ENCODE peak calls at places on chromosomes 13 and 19, in six cellular contexts. L, M, Y, J, H and P are unnamed samples.

GRCh38 chr19:48968179-48968661 is 3.1 kb downstream of the FTL start:
- DNase-seq in H (no peak), L (no peak), J (no peak), Y (no peak), M (no peak), P (no peak)

GRCh38 chr13:36059366-36059765 is 71.8 kb downstream of the DCLK1 start:
- DNase-seq in H (no peak), Y (no peak), J (no peak), M (no peak), L (no peak), P (no peak)

GRCh38 chr13:33110713-33111413 is 94.6 kb downstream of the KL start:
- DNase-seq in J (no peak), H (no peak), L (no peak), Y (no peak), M (no peak), P (no peak)

GRCh38 chr19:34067861-34068271 is 104.4 kb upstream of the LSM14A start:
- DNase-seq in M (no peak), Y (no peak), H (no peak), J (no peak), L (no peak), P (no peak)

GRCh38 chr13:111407381-111408131 is 87.1 kb downstream of the TEX29 start:
- DNase-seq in J (no peak), M (no peak), L (no peak), Y (no peak), H (no peak), P (no peak)

GRCh38 chr19:50580970-50581636 is 12.9 kb upstream of the LRRC4B start:
- DNase-seq in H (no peak), J (no peak), L (no peak), M (no peak), Y (no peak), P (no peak)

GRCh38 chr13:81223784-81224501 is 883.0 kb upstream of the SPRY2 start:
- DNase-seq in L (no peak), H (no peak), Y (no peak), M (no peak), J (no peak), P (no peak)

GRCh38 chr19:46009530-46010510 is 13.0 kb downstream of the PGLYRP1 start:
- DNase-seq in H (no peak), Y (no peak), M (peak), J (peak), L (peak), P (no peak)

GRCh38 chr13:67076378-67076777 is 153.8 kb downstream of the PCDH9 start:
- DNase-seq in M (no peak), L (no peak), Y (no peak), H (no peak), J (no peak), P (no peak)

GRCh38 chr19:50368649-50369570 is 3.5 kb upstream of the NAPSA start:
- DNase-seq in H (no peak), Y (no peak), J (peak), M (peak), L (peak), P (peak)

GRCh38 chr19:51724543-51724942 is 752 bp upstream of the HAS1 start:
- DNase-seq in M (no peak), H (no peak), Y (no peak), L (no peak), J (no peak), P (no peak)

GRCh38 chr19:47280183-47280797 is 5.6 kb downstream of the INAFM1 start:
- DNase-seq in M (peak), L (peak), Y (no peak), H (no peak), J (peak), P (no peak)

GRCh38 chr13:64397699-64398098 is 2832.4 kb downstream of the PCDH9 start:
- DNase-seq in H (no peak), J (no peak), Y (no peak), L (no peak), M (no peak), P (no peak)

GRCh38 chr19:14514215-14514871 is 3.9 kb downstream of the DNAJB1 start:
- DNase-seq in J (no peak), M (no peak), Y (no peak), L (peak), H (no peak), P (no peak)

GRCh38 chr19:16441661-16442071 is 30.1 kb downstream of the EPS15L1 start:
- DNase-seq in M (no peak), H (no peak), J (peak), Y (no peak), L (peak), P (no peak)

GRCh38 chr19:33394723-33395560 is 21.4 kb downstream of the CEBPG start:
- DNase-seq in Y (no peak), H (no peak), L (no peak), M (peak), J (no peak), P (no peak)

GRCh38 chr19:49812997-49813861 is at the start of gene FUZ:
- DNase-seq in L (peak), J (peak), Y (peak), M (peak), H (peak), P (peak)

GRCh38 chr13:82833928-82834327 is 1048.3 kb downstream of the SLITRK1 start:
- DNase-seq in Y (no peak), L (no peak), M (no peak), J (no peak), H (no peak), P (no peak)